ENCODE peak calls at places on chromosomes 12 and 14, in five cellular contexts. B is CD8-positive, alpha-beta T cell; M is GM23248; T is Panc1; J is cardiac muscle cell. Y is an unnamed sample.

GRCh38 chr14:34023824-34024767 is 73.2 kb upstream of the EGLN3 start:
- DNase-seq in B (no peak), M (no peak), T (no peak), J (no peak), Y (no peak)

GRCh38 chr14:23661542-23661941 is 25.4 kb downstream of the DHRS2 start:
- DNase-seq in B (no peak), M (no peak), T (no peak), J (no peak), Y (no peak)

GRCh38 chr12:646303-647038 is 16.8 kb downstream of the NINJ2 start:
- DNase-seq in B (no peak), M (peak), T (no peak), J (peak), Y (no peak)

GRCh38 chr12:113194971-113195391 is 9.5 kb downstream of the RITA1 start:
- DNase-seq in B (no peak), M (peak), T (no peak), J (peak), Y (no peak)

GRCh38 chr14:82029038-82029437 is 495.4 kb upstream of the SEL1L start:
- DNase-seq in B (no peak), M (no peak), T (no peak), J (no peak), Y (no peak)

GRCh38 chr12:104672501-104673265 is 215.9 kb downstream of the CHST11 start:
- DNase-seq in B (no peak), M (peak), T (no peak), J (peak), Y (peak)

GRCh38 chr12:32947203-32947795 is 50.7 kb upstream of the PKP2 start:
- DNase-seq in B (no peak), M (no peak), T (peak), J (peak), Y (peak)

GRCh38 chr12:111389635-111390034 is 16.1 kb upstream of the SH2B3 start:
- DNase-seq in B (no peak), M (no peak), T (no peak), J (no peak), Y (peak)

GRCh38 chr12:120925740-120926563 is 21.8 kb upstream of the SPPL3 start:
- DNase-seq in B (no peak), M (no peak), T (no peak), J (no peak), Y (peak)

GRCh38 chr14:41872906-41873305 is 266.2 kb downstream of the LRFN5 start:
- DNase-seq in B (no peak), M (peak), T (no peak), J (peak), Y (no peak)

GRCh38 chr14:103108749-103109207 is 14.3 kb downstream of the EXOC3L4 start:
- DNase-seq in B (no peak), M (peak), T (no peak), J (peak), Y (peak)

GRCh38 chr14:92456215-92457017 is 57.2 kb upstream of the RIN3 start:
- DNase-seq in B (no peak), M (peak), T (peak), J (peak), Y (peak)

GRCh38 chr12:113797535-113797868 is 168.6 kb downstream of the RBM19 start:
- DNase-seq in B (no peak), M (no peak), T (no peak), J (no peak), Y (no peak)

GRCh38 chr14:88541324-88541723 is 13.5 kb downstream of the PTPN21 start:
- DNase-seq in B (no peak), M (no peak), T (no peak), J (no peak), Y (no peak)

GRCh38 chr12:96780330-96780729 is 126.7 kb upstream of the NEDD1 start:
- DNase-seq in B (no peak), M (no peak), T (no peak), J (no peak), Y (no peak)

GRCh38 chr14:75527449-75528163 is 5.3 kb downstream of the BATF start:
- DNase-seq in B (no peak), M (no peak), T (no peak), J (no peak), Y (no peak)

GRCh38 chr12:80445083-80445482 is 1.0 kb downstream of the PTPRQ start:
- DNase-seq in B (no peak), M (peak), T (no peak), J (peak), Y (no peak)

GRCh38 chr12:53051058-53051880 is 1.4 kb downstream of the TNS2 start:
- DNase-seq in B (no peak), M (peak), T (no peak), J (peak), Y (no peak)

GRCh38 chr12:7142809-7143465 is 12.8 kb downstream of the CLSTN3 start:
- DNase-seq in B (no peak), M (no peak), T (no peak), J (no peak), Y (no peak)

GRCh38 chr14:22319526-22320352 is 269.3 kb downstream of the DAD1 start:
- DNase-seq in B (peak), M (peak), T (no peak), J (peak), Y (peak)

GRCh38 chr12:124765571-124766489 is 97.8 kb downstream of the SCARB1 start:
- DNase-seq in B (no peak), M (peak), T (no peak), J (peak), Y (no peak)

GRCh38 chr14:23580152-23580926 is 1.7 kb upstream of the JPH4 start:
- DNase-seq in B (no peak), M (no peak), T (no peak), J (no peak), Y (no peak)

GRCh38 chr12:110744176-110744575 is 1.5 kb upstream of the PPP1CC start:
- DNase-seq in B (no peak), M (peak), T (no peak), J (peak), Y (peak)

GRCh38 chr14:100214768-100215079 is 24.2 kb upstream of the YY1 start:
- DNase-seq in B (no peak), M (no peak), T (no peak), J (no peak), Y (no peak)

GRCh38 chr14:38850664-38851063 is 252.4 kb downstream of the SEC23A start:
- DNase-seq in B (no peak), M (no peak), T (no peak), J (no peak), Y (no peak)

GRCh38 chr14:49545071-49545470 is 41.1 kb downstream of the RPS29 start:
- DNase-seq in B (no peak), M (no peak), T (no peak), J (no peak), Y (peak)

GRCh38 chr14:105089746-105090492 is 24.7 kb upstream of the GPR132 start:
- DNase-seq in B (no peak), M (peak), T (no peak), J (no peak), Y (no peak)

GRCh38 chr12:72274926-72275325 is 2.8 kb downstream of the TRHDE start:
- DNase-seq in B (no peak), M (peak), T (no peak), J (peak), Y (no peak)

GRCh38 chr12:77060136-77060882 is 5.1 kb downstream of the E2F7 start:
- DNase-seq in B (no peak), M (no peak), T (no peak), J (no peak), Y (no peak)

GRCh38 chr12:7346571-7347225 is 42.8 kb downstream of the ACSM4 start:
- DNase-seq in B (no peak), M (peak), T (no peak), J (peak), Y (no peak)

GRCh38 chr12:69435644-69436043 is 34.5 kb upstream of the FRS2 start:
- DNase-seq in B (no peak), M (peak), T (no peak), J (peak), Y (no peak)

GRCh38 chr12:112761366-112761986 is 30.1 kb upstream of the RPH3A start:
- DNase-seq in B (no peak), M (no peak), T (no peak), J (no peak), Y (no peak)

GRCh38 chr14:50607181-50607580 is 47.2 kb downstream of the ATL1 start:
- DNase-seq in B (no peak), M (peak), T (no peak), J (no peak), Y (no peak)

GRCh38 chr12:121238604-121239334 is 28.8 kb downstream of the P2RX4 start:
- DNase-seq in B (no peak), M (no peak), T (no peak), J (no peak), Y (no peak)

GRCh38 chr14:25406818-25407217 is 356.9 kb upstream of the STXBP6 start:
- DNase-seq in B (no peak), M (peak), T (no peak), J (peak), Y (no peak)

GRCh38 chr14:104086210-104086660 is 735 bp downstream of the ASPG start:
- DNase-seq in B (no peak), M (no peak), T (no peak), J (no peak), Y (no peak)

GRCh38 chr12:58479403-58479802 is 440.9 kb downstream of the LRIG3 start:
- DNase-seq in B (no peak), M (no peak), T (no peak), J (no peak), Y (no peak)

GRCh38 chr12:75526655-75527511 is 15.5 kb upstream of the KRR1 start:
- DNase-seq in B (no peak), M (peak), T (no peak), J (peak), Y (peak)

GRCh38 chr12:47837190-47838171 is 17.8 kb upstream of the HDAC7 start:
- DNase-seq in B (peak), M (peak), T (peak), J (peak), Y (peak)

GRCh38 chr14:93914278-93914677 is 12.9 kb upstream of the FAM181A start:
- DNase-seq in B (no peak), M (no peak), T (no peak), J (no peak), Y (no peak)

DNA sequence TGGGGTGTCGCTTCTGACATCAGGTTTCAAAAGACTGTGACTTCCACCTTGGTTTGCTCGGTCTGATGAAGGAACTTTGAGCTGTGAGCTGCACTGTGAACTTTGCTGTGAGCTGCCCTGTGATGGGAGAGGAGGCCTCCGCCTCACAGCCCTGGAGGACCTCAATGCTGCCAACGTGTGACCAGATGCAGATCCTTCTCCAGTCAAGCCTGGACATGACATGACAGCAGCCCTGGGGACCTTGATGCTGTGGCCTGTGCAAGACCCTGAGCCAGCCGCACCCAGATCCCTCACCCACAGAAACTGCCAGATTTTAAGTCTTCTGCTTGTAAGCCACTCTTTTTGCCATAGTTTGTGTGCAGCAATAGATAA is 13.3 kb upstream of the LRTM2 start:
- DNase-seq in B (no peak), M (no peak), T (no peak), J (no peak), Y (no peak)
- H3K4me3 ChIP-seq in B (no peak), M (no peak), T (no peak), J (no peak), Y (no peak)

GRCh38 chr14:69571879-69572633 is 2.6 kb downstream of the CCDC177 start:
- DNase-seq in B (no peak), M (peak), T (no peak), J (peak), Y (peak)
- H3K4me3 ChIP-seq in B (peak), M (peak), T (peak), J (peak), Y (no peak)

DNA sequence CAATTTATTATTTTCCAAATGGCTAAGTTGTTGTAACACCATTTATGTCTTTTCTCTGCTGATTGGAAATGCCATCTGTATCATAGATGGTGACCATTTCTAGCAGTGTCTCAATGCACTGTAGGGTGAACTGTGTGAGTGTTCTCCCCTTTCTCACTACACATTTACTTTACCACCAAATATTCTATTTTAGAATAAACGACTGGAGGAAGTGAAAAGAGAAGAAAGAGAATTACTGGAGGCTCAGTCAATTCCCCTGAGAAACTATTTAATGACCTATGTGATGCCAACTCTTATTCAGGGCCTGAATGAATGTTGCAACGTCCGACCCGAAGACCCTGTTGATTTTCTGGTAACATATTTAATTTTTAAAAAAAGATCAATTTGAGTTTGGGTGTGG is 15.5 kb upstream of the PAPOLA start:
- DNase-seq in B (no peak), M (no peak), T (no peak), J (no peak), Y (no peak)
- H3K4me3 ChIP-seq in B (no peak), M (no peak), T (no peak), J (no peak), Y (no peak)

GRCh38 chr12:28775556-28775955 is 373.5 kb upstream of the FAR2 start:
- DNase-seq in B (no peak), M (no peak), T (no peak), J (no peak), Y (no peak)

GRCh38 chr12:28767836-28768348 is 381.2 kb upstream of the FAR2 start:
- DNase-seq in B (no peak), M (peak), T (no peak), J (peak), Y (no peak)

GRCh38 chr12:28766398-28766797 is 382.7 kb upstream of the FAR2 start:
- DNase-seq in B (no peak), M (no peak), T (no peak), J (no peak), Y (no peak)

GRCh38 chr12:28771961-28772360 is 377.1 kb upstream of the FAR2 start:
- DNase-seq in B (no peak), M (no peak), T (no peak), J (no peak), Y (no peak)

GRCh38 chr12:28770329-28770728 is 378.7 kb upstream of the FAR2 start:
- DNase-seq in B (no peak), M (no peak), T (no peak), J (peak), Y (peak)
- H3K4me3 ChIP-seq in B (no peak), M (no peak), T (no peak), J (no peak), Y (no peak)

DNA sequence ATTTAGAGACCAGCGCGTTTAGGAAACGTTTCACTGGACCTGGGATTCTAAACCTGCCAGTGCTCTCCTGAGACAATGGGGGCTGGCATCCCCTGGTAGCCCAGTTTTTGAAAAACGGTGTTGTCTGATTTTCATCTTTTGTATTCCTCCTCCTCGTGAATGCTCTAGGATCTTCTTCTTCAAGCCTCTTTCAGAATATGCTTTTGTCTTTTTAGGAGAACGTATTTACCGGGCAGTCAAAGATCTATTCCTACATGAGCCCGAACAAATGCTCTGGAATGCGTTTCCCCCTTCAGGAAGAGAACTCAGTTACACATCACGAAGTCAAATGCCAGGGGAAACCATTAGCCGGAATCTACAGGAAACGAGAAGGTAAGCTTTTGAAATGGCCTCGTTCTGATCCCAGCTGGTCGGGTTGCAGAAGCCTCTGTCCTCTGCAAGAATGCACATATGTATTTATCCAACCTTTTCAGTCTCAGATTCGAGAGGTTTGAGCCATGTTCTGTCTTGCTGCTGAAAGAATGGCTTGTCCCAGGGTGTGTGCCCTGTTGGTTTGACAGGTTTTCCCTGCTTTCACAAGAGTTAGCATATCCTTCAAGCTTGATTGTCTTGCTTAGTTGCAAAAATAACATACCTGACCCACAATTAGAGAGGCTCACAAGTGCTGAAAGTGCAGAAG is 6.6 kb downstream of the KMT5A start:
- DNase-seq in B (no peak), M (peak), T (no peak), J (no peak), Y (no peak)
- H3K4me3 ChIP-seq in B (no peak), M (peak), T (peak), J (peak), Y (peak)